ENCODE peak calls at places on chromosomes 13 and 19, in four cellular contexts. One of them, this sample, is unnamed.

GRCh38 chr13:26585136-26585535 is 27.7 kb downstream of the WASF3 start:
- DNase-seq in upper lobe of right lung: no peak
- DNase-seq in WTC11: no peak
- DNase-seq in BJ: no peak
- DNase-seq in this sample: no peak

GRCh38 chr13:26228080-26228479 is 6.0 kb upstream of the RNF6 start:
- DNase-seq in BJ: no peak
- DNase-seq in WTC11: no peak
- DNase-seq in upper lobe of right lung: no peak
- DNase-seq in this sample: no peak

GRCh38 chr13:41064493-41064892 is 3.2 kb downstream of the WBP4 start:
- DNase-seq in WTC11: no peak
- DNase-seq in upper lobe of right lung: no peak
- DNase-seq in BJ: peak
- DNase-seq in this sample: no peak

GRCh38 chr13:102597029-102598015 is 536 bp downstream of the TPP2 start:
- DNase-seq in WTC11: no peak
- DNase-seq in BJ: no peak
- DNase-seq in upper lobe of right lung: no peak
- DNase-seq in this sample: peak

GRCh38 chr19:44643605-44644390 is at the start of gene PVR:
- DNase-seq in upper lobe of right lung: peak
- DNase-seq in BJ: no peak
- DNase-seq in WTC11: peak
- DNase-seq in this sample: peak

GRCh38 chr13:48346583-48346982 is 43.0 kb downstream of the RB1 start:
- DNase-seq in upper lobe of right lung: no peak
- DNase-seq in BJ: no peak
- DNase-seq in WTC11: no peak
- DNase-seq in this sample: no peak

GRCh38 chr19:49718511-49718910 is 27.6 kb downstream of the CPT1C start:
- DNase-seq in BJ: no peak
- DNase-seq in upper lobe of right lung: no peak
- DNase-seq in WTC11: no peak
- DNase-seq in this sample: no peak

GRCh38 chr13:64551755-64552154 is 2678.4 kb downstream of the PCDH9 start:
- DNase-seq in BJ: peak
- DNase-seq in WTC11: no peak
- DNase-seq in upper lobe of right lung: no peak
- DNase-seq in this sample: no peak

GRCh38 chr13:37158481-37158880 is 53.0 kb upstream of the CSNK1A1L start:
- DNase-seq in WTC11: no peak
- DNase-seq in upper lobe of right lung: no peak
- DNase-seq in BJ: no peak
- DNase-seq in this sample: no peak

GRCh38 chr19:40590464-40591265 is 10.5 kb upstream of the LTBP4 start:
- DNase-seq in BJ: no peak
- DNase-seq in upper lobe of right lung: no peak
- DNase-seq in WTC11: no peak
- DNase-seq in this sample: no peak

GRCh38 chr13:30692108-30692507 is 43.2 kb upstream of the ALOX5AP start:
- DNase-seq in upper lobe of right lung: no peak
- DNase-seq in WTC11: no peak
- DNase-seq in BJ: no peak
- DNase-seq in this sample: no peak

GRCh38 chr19:40663712-40664692 is 26.4 kb downstream of the NUMBL start:
- DNase-seq in upper lobe of right lung: no peak
- DNase-seq in BJ: no peak
- DNase-seq in WTC11: no peak
- DNase-seq in this sample: no peak

GRCh38 chr19:48480151-48480475 is 10.9 kb downstream of the CYTH2 start:
- DNase-seq in BJ: no peak
- DNase-seq in WTC11: peak
- DNase-seq in upper lobe of right lung: peak
- DNase-seq in this sample: no peak

GRCh38 chr13:113155201-113155600 is 3.2 kb upstream of the PROZ start:
- DNase-seq in BJ: no peak
- DNase-seq in upper lobe of right lung: no peak
- DNase-seq in WTC11: no peak
- DNase-seq in this sample: no peak

GRCh38 chr13:96159731-96160130 is 69.8 kb downstream of the HS6ST3 start:
- DNase-seq in WTC11: no peak
- DNase-seq in upper lobe of right lung: no peak
- DNase-seq in BJ: no peak
- DNase-seq in this sample: no peak

GRCh38 chr13:22800726-22801401 is 379.9 kb upstream of the SGCG start:
- DNase-seq in BJ: no peak
- DNase-seq in WTC11: no peak
- DNase-seq in upper lobe of right lung: no peak
- DNase-seq in this sample: no peak

GRCh38 chr13:33285420-33286124 is at the start of gene STARD13:
- DNase-seq in BJ: peak
- DNase-seq in upper lobe of right lung: peak
- DNase-seq in WTC11: peak
- DNase-seq in this sample: peak

GRCh38 chr13:113080361-113080831 is 25.2 kb upstream of the F7 start:
- DNase-seq in upper lobe of right lung: no peak
- DNase-seq in WTC11: no peak
- DNase-seq in BJ: no peak
- DNase-seq in this sample: peak

GRCh38 chr13:74325106-74325505 is 190.9 kb upstream of the KLF12 start:
- DNase-seq in upper lobe of right lung: no peak
- DNase-seq in BJ: no peak
- DNase-seq in WTC11: no peak
- DNase-seq in this sample: no peak

GRCh38 chr19:38090561-38090960 is 133.5 kb downstream of the DPF1 start:
- DNase-seq in BJ: no peak
- DNase-seq in upper lobe of right lung: no peak
- DNase-seq in WTC11: no peak
- DNase-seq in this sample: no peak

GRCh38 chr13:52695856-52696255 is 43.2 kb downstream of the SUGT1 start:
- DNase-seq in BJ: no peak
- DNase-seq in upper lobe of right lung: no peak
- DNase-seq in WTC11: no peak
- DNase-seq in this sample: no peak

GRCh38 chr19:50003810-50004419 is 21.3 kb downstream of the VRK3 start:
- DNase-seq in WTC11: no peak
- DNase-seq in upper lobe of right lung: no peak
- DNase-seq in BJ: peak
- DNase-seq in this sample: no peak

GRCh38 chr13:71801781-71802180 is 65.2 kb downstream of the DACH1 start:
- DNase-seq in WTC11: no peak
- DNase-seq in upper lobe of right lung: no peak
- DNase-seq in BJ: no peak
- DNase-seq in this sample: no peak

GRCh38 chr19:48881741-48882657 is 9.8 kb downstream of the PPP1R15A start:
- DNase-seq in WTC11: peak
- DNase-seq in BJ: no peak
- DNase-seq in upper lobe of right lung: no peak
- DNase-seq in this sample: no peak

GRCh38 chr19:3360494-3361383 is 5.6 kb upstream of the NFIC start:
- DNase-seq in upper lobe of right lung: peak
- DNase-seq in BJ: no peak
- DNase-seq in WTC11: no peak
- DNase-seq in this sample: peak

GRCh38 chr19:51784922-51785690 is 9.9 kb upstream of the FPR3 start:
- DNase-seq in BJ: no peak
- DNase-seq in WTC11: no peak
- DNase-seq in upper lobe of right lung: peak
- DNase-seq in this sample: no peak

GRCh38 chr13:112056739-112057433 is 10.1 kb upstream of the SOX1 start:
- DNase-seq in BJ: no peak
- DNase-seq in WTC11: no peak
- DNase-seq in upper lobe of right lung: no peak
- DNase-seq in this sample: no peak

GRCh38 chr19:8261881-8262280 is 46.3 kb downstream of the CD320 start:
- DNase-seq in WTC11: no peak
- DNase-seq in BJ: no peak
- DNase-seq in upper lobe of right lung: peak
- DNase-seq in this sample: no peak

GRCh38 chr19:42568006-42568405 is 26.7 kb downstream of the CEACAM8 start:
- DNase-seq in BJ: no peak
- DNase-seq in WTC11: no peak
- DNase-seq in upper lobe of right lung: no peak
- DNase-seq in this sample: no peak

GRCh38 chr13:50991624-50992610 is 82.3 kb downstream of the RNASEH2B start:
- DNase-seq in upper lobe of right lung: no peak
- DNase-seq in BJ: no peak
- DNase-seq in WTC11: no peak
- DNase-seq in this sample: no peak

This sample was measured in glutamatergic neuron.